ENCODE peak calls at places on chromosomes 12 and 14, in ten cellular contexts. One of them, this sample, is unnamed.

GRCh38 chr12:52018448-52019122 is 11.8 kb downstream of the TAMALIN start:
- DNase-seq in AG09309: no peak
- DNase-seq in AG10803: no peak
- DNase-seq in psoas muscle: no peak
- DNase-seq in A549: no peak
- DNase-seq in PC-3: no peak
- DNase-seq in lung: no peak
- DNase-seq in HL-60: no peak
- DNase-seq in cardiac fibroblast: no peak
- DNase-seq in heart left ventricle: no peak
- DNase-seq in this sample: no peak

GRCh38 chr14:104966261-104967143 is 11.7 kb downstream of the AHNAK2 start:
- DNase-seq in AG09309: no peak
- DNase-seq in AG10803: no peak
- DNase-seq in psoas muscle: peak
- DNase-seq in A549: no peak
- DNase-seq in PC-3: no peak
- DNase-seq in lung: no peak
- DNase-seq in HL-60: no peak
- DNase-seq in cardiac fibroblast: no peak
- DNase-seq in heart left ventricle: no peak
- DNase-seq in this sample: no peak

GRCh38 chr14:32472512-32473472 is 143.7 kb downstream of the AKAP6 start:
- DNase-seq in AG09309: no peak
- DNase-seq in AG10803: peak
- DNase-seq in psoas muscle: no peak
- DNase-seq in A549: peak
- DNase-seq in PC-3: peak
- DNase-seq in lung: no peak
- DNase-seq in HL-60: no peak
- DNase-seq in cardiac fibroblast: peak
- DNase-seq in heart left ventricle: peak
- DNase-seq in this sample: peak

GRCh38 chr12:48765753-48766162 is 23.1 kb downstream of the ADCY6 start:
- DNase-seq in AG09309: no peak
- DNase-seq in AG10803: peak
- DNase-seq in psoas muscle: no peak
- DNase-seq in A549: no peak
- DNase-seq in PC-3: no peak
- DNase-seq in lung: no peak
- DNase-seq in HL-60: peak
- DNase-seq in cardiac fibroblast: peak
- DNase-seq in heart left ventricle: no peak
- DNase-seq in this sample: peak

GRCh38 chr12:105204916-105205315 is 31.1 kb downstream of the APPL2 start:
- DNase-seq in AG09309: peak
- DNase-seq in AG10803: peak
- DNase-seq in psoas muscle: no peak
- DNase-seq in A549: no peak
- DNase-seq in PC-3: peak
- DNase-seq in lung: no peak
- DNase-seq in HL-60: no peak
- DNase-seq in cardiac fibroblast: peak
- DNase-seq in heart left ventricle: no peak
- DNase-seq in this sample: peak

GRCh38 chr12:102896067-102896466 is 21.0 kb downstream of the PAH start:
- DNase-seq in AG09309: no peak
- DNase-seq in AG10803: no peak
- DNase-seq in psoas muscle: no peak
- DNase-seq in A549: no peak
- DNase-seq in PC-3: peak
- DNase-seq in lung: no peak
- DNase-seq in HL-60: no peak
- DNase-seq in cardiac fibroblast: no peak
- DNase-seq in heart left ventricle: no peak
- DNase-seq in this sample: no peak

GRCh38 chr14:64692597-64693350 is 11.4 kb upstream of the PLEKHG3 start:
- DNase-seq in AG09309: no peak
- DNase-seq in AG10803: no peak
- DNase-seq in psoas muscle: no peak
- DNase-seq in A549: no peak
- DNase-seq in PC-3: peak
- DNase-seq in lung: no peak
- DNase-seq in HL-60: no peak
- DNase-seq in cardiac fibroblast: peak
- DNase-seq in heart left ventricle: no peak
- DNase-seq in this sample: no peak

GRCh38 chr12:3313655-3314305 is 177.2 kb upstream of the PRMT8 start:
- DNase-seq in AG09309: no peak
- DNase-seq in AG10803: peak
- DNase-seq in psoas muscle: no peak
- DNase-seq in A549: peak
- DNase-seq in PC-3: peak
- DNase-seq in lung: no peak
- DNase-seq in HL-60: peak
- DNase-seq in cardiac fibroblast: peak
- DNase-seq in heart left ventricle: peak
- DNase-seq in this sample: peak

GRCh38 chr14:36664322-36665193 is 2.9 kb downstream of the PAX9 start:
- DNase-seq in AG09309: no peak
- DNase-seq in AG10803: no peak
- DNase-seq in psoas muscle: no peak
- DNase-seq in A549: no peak
- DNase-seq in PC-3: peak
- DNase-seq in lung: no peak
- DNase-seq in HL-60: no peak
- DNase-seq in cardiac fibroblast: no peak
- DNase-seq in heart left ventricle: no peak
- DNase-seq in this sample: no peak

GRCh38 chr14:36663404-36664321 is 2.0 kb downstream of the PAX9 start:
- DNase-seq in AG09309: no peak
- DNase-seq in AG10803: peak
- DNase-seq in psoas muscle: peak
- DNase-seq in A549: no peak
- DNase-seq in PC-3: peak
- DNase-seq in lung: no peak
- DNase-seq in HL-60: no peak
- DNase-seq in cardiac fibroblast: no peak
- DNase-seq in heart left ventricle: no peak
- DNase-seq in this sample: peak

GRCh38 chr14:36667679-36668078 is 6.0 kb downstream of the PAX9 start:
- DNase-seq in AG09309: no peak
- DNase-seq in AG10803: no peak
- DNase-seq in psoas muscle: no peak
- DNase-seq in A549: no peak
- DNase-seq in PC-3: peak
- DNase-seq in lung: no peak
- DNase-seq in HL-60: no peak
- DNase-seq in cardiac fibroblast: no peak
- DNase-seq in heart left ventricle: no peak
- DNase-seq in this sample: no peak

GRCh38 chr14:36665887-36666415 is 4.3 kb downstream of the PAX9 start:
- DNase-seq in AG09309: no peak
- DNase-seq in AG10803: no peak
- DNase-seq in psoas muscle: no peak
- DNase-seq in A549: no peak
- DNase-seq in PC-3: peak
- DNase-seq in lung: no peak
- DNase-seq in HL-60: no peak
- DNase-seq in cardiac fibroblast: no peak
- DNase-seq in heart left ventricle: no peak
- DNase-seq in this sample: no peak

DNA sequence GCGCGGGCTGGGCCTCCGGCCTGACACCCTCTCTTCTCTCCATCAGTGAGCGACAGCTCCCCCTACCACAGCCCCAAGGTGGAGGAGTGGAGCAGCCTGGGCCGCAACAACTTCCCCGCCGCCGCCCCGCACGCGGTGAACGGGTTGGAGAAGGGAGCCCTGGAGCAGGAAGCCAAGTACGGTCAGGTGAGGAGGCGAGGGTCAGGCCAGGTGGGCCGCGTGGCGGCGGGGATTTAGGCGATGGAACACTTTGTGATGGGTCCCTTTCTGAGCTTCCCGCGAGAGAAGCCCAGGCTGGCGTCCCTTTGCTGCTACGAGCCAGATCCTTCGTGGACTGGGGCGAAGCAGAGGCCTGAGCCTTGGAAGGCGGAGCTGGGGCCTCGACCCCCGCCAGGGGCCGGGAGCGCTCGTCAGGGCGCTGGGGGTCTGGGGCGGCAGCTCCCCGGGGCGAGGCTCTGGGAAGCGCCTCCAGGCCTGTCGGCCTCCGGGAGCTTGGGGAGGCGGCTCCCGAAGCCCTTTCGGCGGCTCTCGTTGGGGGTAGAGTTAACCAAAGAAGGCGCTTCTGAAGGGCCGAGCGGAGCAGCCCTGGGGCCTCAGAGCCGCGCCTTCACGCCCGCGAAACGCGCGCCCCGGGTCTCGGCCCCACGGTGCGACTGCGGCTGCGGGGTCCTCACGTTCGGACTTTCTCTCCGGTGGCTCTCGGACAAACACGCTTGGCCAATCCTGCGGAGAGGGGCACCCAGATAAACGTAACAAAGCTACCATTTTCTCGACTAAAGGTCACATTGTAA is 5.0 kb downstream of the PAX9 start:
- DNase-seq in AG09309: no peak
- DNase-seq in AG10803: no peak
- DNase-seq in psoas muscle: no peak
- DNase-seq in A549: no peak
- DNase-seq in PC-3: peak
- DNase-seq in lung: no peak
- DNase-seq in HL-60: no peak
- DNase-seq in cardiac fibroblast: no peak
- DNase-seq in heart left ventricle: no peak
- DNase-seq in this sample: no peak
- TF ChIP-seq CTCF in AG09309: no peak
- TF ChIP-seq CTCF in AG10803: no peak
- TF ChIP-seq CTCF in psoas muscle: no peak
- TF ChIP-seq CTCF in A549: no peak
- TF ChIP-seq CTCF in PC-3: peak
- TF ChIP-seq CTCF in lung: no peak
- TF ChIP-seq CTCF in HL-60: no peak
- TF ChIP-seq CTCF in cardiac fibroblast: no peak
- TF ChIP-seq CTCF in heart left ventricle: no peak
- TF ChIP-seq CTCF in this sample: no peak

GRCh38 chr14:75784314-75784686 is 123.3 kb downstream of the TTLL5 start:
- DNase-seq in AG09309: no peak
- DNase-seq in AG10803: no peak
- DNase-seq in psoas muscle: no peak
- DNase-seq in A549: no peak
- DNase-seq in PC-3: no peak
- DNase-seq in lung: no peak
- DNase-seq in HL-60: no peak
- DNase-seq in cardiac fibroblast: no peak
- DNase-seq in heart left ventricle: no peak
- DNase-seq in this sample: no peak

GRCh38 chr14:75783184-75783583 is 122.1 kb downstream of the TTLL5 start:
- DNase-seq in AG09309: no peak
- DNase-seq in AG10803: no peak
- DNase-seq in psoas muscle: no peak
- DNase-seq in A549: no peak
- DNase-seq in PC-3: no peak
- DNase-seq in lung: no peak
- DNase-seq in HL-60: no peak
- DNase-seq in cardiac fibroblast: peak
- DNase-seq in heart left ventricle: peak
- DNase-seq in this sample: no peak

GRCh38 chr14:75783602-75784313 is 122.7 kb downstream of the TTLL5 start:
- DNase-seq in AG09309: no peak
- DNase-seq in AG10803: no peak
- DNase-seq in psoas muscle: no peak
- DNase-seq in A549: no peak
- DNase-seq in PC-3: no peak
- DNase-seq in lung: no peak
- DNase-seq in HL-60: no peak
- DNase-seq in cardiac fibroblast: no peak
- DNase-seq in heart left ventricle: no peak
- DNase-seq in this sample: no peak

DNA sequence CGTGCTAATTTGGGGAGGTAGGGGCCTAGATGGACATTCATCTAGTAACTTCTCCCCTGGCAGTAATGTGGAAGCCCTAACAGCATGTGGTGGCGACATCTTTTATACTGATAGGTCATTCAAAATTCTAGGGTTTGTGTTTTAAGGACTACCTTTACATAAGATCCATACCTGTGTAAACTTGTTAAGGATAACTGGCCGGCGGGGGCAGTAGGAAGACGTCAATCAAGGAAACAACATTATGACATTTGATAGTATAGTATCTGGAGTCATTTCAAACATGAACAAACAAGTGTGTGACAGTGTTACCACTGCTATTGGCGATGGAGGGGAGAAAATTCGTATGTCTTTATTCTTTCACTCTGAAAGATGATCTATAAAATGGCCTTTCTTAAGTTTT is 120.0 kb downstream of the TTLL5 start:
- DNase-seq in AG09309: no peak
- DNase-seq in AG10803: no peak
- DNase-seq in psoas muscle: no peak
- DNase-seq in A549: no peak
- DNase-seq in PC-3: no peak
- DNase-seq in lung: no peak
- DNase-seq in HL-60: no peak
- DNase-seq in cardiac fibroblast: no peak
- DNase-seq in heart left ventricle: no peak
- DNase-seq in this sample: no peak
- H3K4me3 ChIP-seq in AG09309: no peak
- H3K4me3 ChIP-seq in AG10803: no peak
- H3K4me3 ChIP-seq in psoas muscle: no peak
- H3K4me3 ChIP-seq in A549: no peak
- H3K4me3 ChIP-seq in PC-3: no peak
- H3K4me3 ChIP-seq in lung: no peak
- H3K4me3 ChIP-seq in HL-60: no peak
- H3K4me3 ChIP-seq in cardiac fibroblast: no peak
- H3K4me3 ChIP-seq in heart left ventricle: no peak
- H3K4me3 ChIP-seq in this sample: no peak

DNA sequence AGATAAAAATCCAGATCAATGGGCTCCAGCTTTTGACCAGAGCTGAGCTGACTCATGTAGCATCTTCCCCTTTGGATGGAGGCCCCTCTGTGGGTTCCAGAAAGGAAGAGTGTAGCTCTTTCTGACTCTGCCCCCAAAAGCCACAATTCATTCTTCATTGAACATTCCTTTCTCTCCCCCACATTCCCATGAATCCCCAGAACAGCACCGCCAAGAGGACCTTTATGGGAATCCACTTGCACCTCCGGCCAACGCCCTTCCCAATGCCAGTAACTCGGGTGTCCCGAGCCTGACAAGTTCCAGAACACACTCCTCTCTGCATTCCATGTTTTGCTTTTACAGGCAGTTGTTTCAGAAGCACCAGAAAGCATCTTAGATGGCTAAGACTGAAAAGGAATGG is 210.6 kb upstream of the DIO3 start:
- DNase-seq in AG09309: no peak
- DNase-seq in AG10803: no peak
- DNase-seq in psoas muscle: no peak
- DNase-seq in A549: no peak
- DNase-seq in PC-3: no peak
- DNase-seq in lung: no peak
- DNase-seq in HL-60: no peak
- DNase-seq in cardiac fibroblast: no peak
- DNase-seq in heart left ventricle: no peak
- DNase-seq in this sample: no peak
- TF ChIP-seq CTCF in AG09309: no peak
- TF ChIP-seq CTCF in AG10803: no peak
- TF ChIP-seq CTCF in psoas muscle: no peak
- TF ChIP-seq CTCF in A549: no peak
- TF ChIP-seq CTCF in PC-3: no peak
- TF ChIP-seq CTCF in lung: no peak
- TF ChIP-seq CTCF in HL-60: no peak
- TF ChIP-seq CTCF in cardiac fibroblast: no peak
- TF ChIP-seq CTCF in heart left ventricle: no peak
- TF ChIP-seq CTCF in this sample: no peak

DNA sequence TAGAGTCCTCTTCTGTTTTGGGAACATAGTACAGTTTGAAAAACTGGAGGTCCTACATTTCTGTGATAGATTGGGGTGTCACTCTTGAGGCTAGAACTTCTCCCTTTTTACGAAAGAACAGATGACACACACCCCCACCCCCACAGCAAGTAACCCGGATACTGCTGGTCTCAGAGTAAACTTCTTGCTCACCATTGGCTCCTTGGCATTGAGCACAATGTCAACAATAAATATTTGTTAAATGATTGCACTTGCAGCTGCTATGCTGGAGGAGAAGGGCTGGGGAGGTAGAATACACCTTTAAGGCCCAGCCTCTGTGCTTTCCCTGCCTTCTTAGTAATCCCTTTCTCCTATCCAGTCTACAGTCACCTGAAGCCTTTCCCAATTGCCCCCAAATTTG is 149.8 kb downstream of the TGFB3 start:
- DNase-seq in AG09309: no peak
- DNase-seq in AG10803: peak
- DNase-seq in psoas muscle: no peak
- DNase-seq in A549: peak
- DNase-seq in PC-3: peak
- DNase-seq in lung: peak
- DNase-seq in HL-60: peak
- DNase-seq in cardiac fibroblast: peak
- DNase-seq in heart left ventricle: no peak
- DNase-seq in this sample: peak
- H3K4me3 ChIP-seq in AG09309: no peak
- H3K4me3 ChIP-seq in AG10803: no peak
- H3K4me3 ChIP-seq in psoas muscle: no peak
- H3K4me3 ChIP-seq in A549: no peak
- H3K4me3 ChIP-seq in PC-3: peak
- H3K4me3 ChIP-seq in lung: no peak
- H3K4me3 ChIP-seq in HL-60: no peak
- H3K4me3 ChIP-seq in cardiac fibroblast: no peak
- H3K4me3 ChIP-seq in heart left ventricle: no peak
- H3K4me3 ChIP-seq in this sample: no peak

This sample was measured in choroid plexus epithelial cell.